ENCODE peak calls at places on chromosomes 16 and 17, in six cellular contexts. P is ELR; D is NCI-H1930; I is H7; J is activated CD4-positive, alpha-beta T cell treated with anti-CD3 and anti-CD28 coated beads, Interleukin-2, amount 10 ng/mL, durations not matched to agents 7 days and 5 days; G is stimulated activated CD4-positive, alpha-beta T cell treated with anti-CD3 and anti-CD28 coated beads, Interleukin-15, amount 100 ng/mL, for 24 hours. V is an unnamed sample.

GRCh38 chr16:79192904-79193303 is 407.6 kb downstream of the MAF start:
- DNase-seq in D (no peak), I (no peak), J (no peak), P (no peak), G (no peak), V (no peak)

GRCh38 chr16:85168732-85169256 is 56.5 kb upstream of the CIBAR2 start:
- DNase-seq in P (peak; percentile 65), D (peak; percentile 17), G (peak; percentile 36), J (no peak), I (peak; percentile 99), V (peak; percentile 59)

GRCh38 chr17:6753006-6753445 is 2.8 kb upstream of the XAF1 start:
- DNase-seq in G (peak; percentile 50), I (peak; percentile 44), J (peak; percentile 49), P (peak; percentile 84), D (no peak), V (peak; percentile 73)

GRCh38 chr17:15404116-15404730 is 62.8 kb upstream of the TEKT3 start:
- DNase-seq in P (peak; percentile 23), I (no peak), D (no peak), G (no peak), J (no peak), V (no peak)

GRCh38 chr17:48494335-48494734 is 36.5 kb downstream of the HOXB1 start:
- DNase-seq in D (no peak), I (no peak), J (no peak), G (no peak), P (peak; percentile 49), V (peak; percentile 87)

GRCh38 chr17:4332296-4332970 is 34.0 kb downstream of the UBE2G1 start:
- DNase-seq in J (no peak), I (no peak), P (peak; percentile 52), D (no peak), G (no peak), V (no peak)

GRCh38 chr16:19389246-19389645 is 28.4 kb upstream of the TMC5 start:
- DNase-seq in J (peak; percentile 67), D (peak; percentile 65), P (peak; percentile 65), G (peak; percentile 73), I (peak; percentile 74), V (peak; percentile 31)

GRCh38 chr16:57478396-57479024 is 7.8 kb downstream of the DOK4 start:
- DNase-seq in J (no peak), I (no peak), P (no peak), G (no peak), D (no peak), V (no peak)

GRCh38 chr17:82396601-82397435 is 21.3 kb upstream of the HEXD start:
- DNase-seq in G (no peak), P (peak; percentile 77), D (no peak), I (peak; percentile 48), J (no peak), V (peak; percentile 94)

GRCh38 chr16:89722392-89723278 is 1.3 kb downstream of the ZNF276 start:
- DNase-seq in P (peak; percentile 43), D (no peak), J (peak; percentile 88), G (peak; percentile 76), I (peak; percentile 79), V (no peak)

GRCh38 chr17:7023576-7024401 is 939 bp downstream of the BCL6B start:
- DNase-seq in P (peak; percentile 82), J (peak; percentile 90), G (peak; percentile 95), I (peak; percentile 99), D (peak; percentile 94), V (no peak)

GRCh38 chr17:47836601-47837000 is 4.5 kb downstream of the SCRN2 start:
- DNase-seq in I (peak; percentile 49), P (no peak), J (no peak), D (no peak), G (no peak), V (no peak)

GRCh38 chr17:49555495-49556018 is 20.1 kb upstream of the NXPH3 start:
- DNase-seq in I (peak; percentile 48), D (no peak), G (no peak), J (no peak), P (no peak), V (no peak)

GRCh38 chr17:4485676-4486646 is 12.7 kb upstream of the SPNS2 start:
- DNase-seq in D (no peak), I (no peak), G (peak; percentile 74), J (peak; percentile 65), P (peak; percentile 22), V (no peak)

GRCh38 chr17:78673395-78673794 is 96.2 kb upstream of the DNAH17 start:
- DNase-seq in D (no peak), G (no peak), P (no peak), I (no peak), J (no peak), V (no peak)

GRCh38 chr16:28538733-28539596 is at the start of gene NUPR1:
- DNase-seq in I (peak; percentile 52), P (peak; percentile 51), G (no peak), J (no peak), D (no peak), V (peak; percentile 97)

GRCh38 chr16:23950898-23951297 is 115.1 kb downstream of the PRKCB start:
- DNase-seq in G (peak; percentile 46), I (no peak), P (peak; percentile 4), D (no peak), J (no peak), V (no peak)

GRCh38 chr17:67500261-67500660 is 123.2 kb downstream of the PITPNC1 start:
- DNase-seq in D (no peak), P (peak; percentile 53), I (no peak), J (no peak), G (no peak), V (peak; percentile 37)

GRCh38 chr17:51682115-51682514 is 421.8 kb downstream of the UTP18 start:
- DNase-seq in J (no peak), P (no peak), I (no peak), G (no peak), D (no peak), V (no peak)

GRCh38 chr16:17227278-17227677 is 243.5 kb downstream of the XYLT1 start:
- DNase-seq in P (no peak), G (no peak), D (no peak), J (no peak), I (peak; percentile 23), V (no peak)

GRCh38 chr16:89861648-89862047 is 11.7 kb upstream of the TCF25 start:
- DNase-seq in D (no peak), P (peak; percentile 25), G (no peak), J (no peak), I (peak; percentile 35), V (no peak)

GRCh38 chr16:50071075-50071671 is 5.4 kb downstream of the HEATR3 start:
- DNase-seq in P (no peak), J (no peak), I (no peak), D (no peak), G (no peak), V (no peak)

GRCh38 chr17:14019186-14019956 is 49.9 kb upstream of the COX10 start:
- DNase-seq in J (no peak), P (peak; percentile 36), D (no peak), I (no peak), G (peak; percentile 20), V (peak; percentile 24)

GRCh38 chr17:31517524-31517923 is 126.0 kb downstream of the RAB11FIP4 start:
- DNase-seq in D (no peak), P (peak; percentile 43), G (no peak), I (peak; percentile 78), J (no peak), V (no peak)

GRCh38 chr16:89042711-89043551 is 50.7 kb upstream of the ACSF3 start:
- DNase-seq in D (no peak), G (no peak), J (no peak), I (no peak), P (no peak), V (no peak)

GRCh38 chr16:58087209-58087913 is 41.8 kb downstream of the CFAP20 start:
- DNase-seq in P (no peak), J (no peak), I (no peak), G (no peak), D (no peak), V (no peak)

GRCh38 chr16:51150894-51151320 is at the start of gene SALL1:
- DNase-seq in P (peak; percentile 37), G (no peak), I (no peak), D (no peak), J (no peak), V (no peak)

GRCh38 chr17:27800522-27800921 is at the start of gene NOS2:
- DNase-seq in G (no peak), D (no peak), P (no peak), J (no peak), I (no peak), V (no peak)

GRCh38 chr17:79761894-79762570 is 15.9 kb upstream of the CBX2 start:
- DNase-seq in P (no peak), G (no peak), J (no peak), I (peak; percentile 35), D (no peak), V (no peak)

GRCh38 chr16:24062270-24062817 is 193.8 kb upstream of the CACNG3 start:
- DNase-seq in P (no peak), G (no peak), D (no peak), I (no peak), J (no peak), V (no peak)

GRCh38 chr17:43767713-43768059 is 9.1 kb upstream of the SOST start:
- DNase-seq in I (no peak), J (no peak), G (no peak), D (no peak), P (no peak), V (no peak)

GRCh38 chr17:76408037-76408849 is 23.8 kb downstream of the SPHK1 start:
- DNase-seq in J (peak; percentile 79), G (peak; percentile 77), P (peak; percentile 77), I (peak; percentile 89), D (peak; percentile 35), V (peak; percentile 37)

GRCh38 chr16:48833461-48833860 is 223.5 kb upstream of the N4BP1 start:
- DNase-seq in I (no peak), P (no peak), J (no peak), G (no peak), D (no peak), V (no peak)